ENCODE peak calls at places on chromosome 20, in nine cellular contexts. G is GM12865, Y is progenitor cell of endocrine pancreas, B is HS-5, T is KG1, D is ACHN, P is AG04450, U is skeletal muscle cell, F is AG09309. Q is an unnamed sample.

GRCh38 chr20:21450572-21450971 is 53.2 kb upstream of the NKX2-4 start:
- DNase-seq in G (no peak), Y (no peak), B (no peak), T (no peak), D (peak), P (no peak), U (no peak), F (no peak), Q (no peak)

GRCh38 chr20:26218301-26218700 is 521.6 kb upstream of the ZNF337 start:
- DNase-seq in G (no peak), Y (no peak), B (peak), T (no peak), D (no peak), P (no peak), U (peak), F (no peak), Q (no peak)

GRCh38 chr20:32484221-32485125 is 100.7 kb downstream of the NOL4L start:
- DNase-seq in G (no peak), Y (peak), B (no peak), T (no peak), D (peak), P (no peak), U (no peak), F (no peak), Q (no peak)

GRCh38 chr20:51469046-51469445 is 73.5 kb downstream of the NFATC2 start:
- DNase-seq in G (no peak), Y (no peak), B (no peak), T (no peak), D (no peak), P (no peak), U (no peak), F (no peak), Q (no peak)

GRCh38 chr20:32359633-32360332 is 1.7 kb downstream of the ASXL1 start:
- DNase-seq in G (peak), Y (no peak), B (peak), T (no peak), D (no peak), P (no peak), U (no peak), F (no peak), Q (no peak)

GRCh38 chr20:23231561-23232218 is 118.9 kb upstream of the NXT1 start:
- DNase-seq in G (no peak), Y (no peak), B (peak), T (no peak), D (no peak), P (no peak), U (no peak), F (no peak), Q (no peak)

GRCh38 chr20:50913976-50914375 is 17.3 kb downstream of the ADNP start:
- DNase-seq in G (peak), Y (no peak), B (peak), T (no peak), D (peak), P (peak), U (no peak), F (no peak), Q (no peak)

GRCh38 chr20:33986560-33987216 is 7.0 kb upstream of the RALY start:
- DNase-seq in G (no peak), Y (no peak), B (no peak), T (no peak), D (no peak), P (no peak), U (no peak), F (no peak), Q (no peak)

Q was measured in stimulated activated CD8-positive, alpha-beta memory T cell treated with anti-CD3 and anti-CD28 coated beads, Interleukin-2, amount 100 ng/mL, for 1 hour.